ENCODE peak calls at places on chromosomes 6 and 20, in nine cellular contexts. G, W, Y, Z, L, I, R, X and D are unnamed samples.

GRCh38 chr6:52726741-52727535 is 36.3 kb downstream of the GSTA2 start:
- DNase-seq in R (no peak), X (no peak), W (no peak), Z (no peak), G (no peak), I (no peak), Y (no peak), L (no peak), D (no peak)

GRCh38 chr20:41138217-41138526 is 829 bp downstream of the PLCG1 start:
- DNase-seq in Z (peak), G (peak), L (no peak), Y (no peak), W (no peak), I (no peak), X (no peak), R (no peak), D (no peak)

GRCh38 chr6:73394577-73395354 is at the start of gene DDX43:
- DNase-seq in L (no peak), R (peak), X (peak), G (peak), Z (peak), Y (peak), I (peak), W (no peak), D (peak)

GRCh38 chr6:41289815-41290214 is 3.3 kb upstream of the TREM1 start:
- DNase-seq in L (peak), W (no peak), G (no peak), Z (no peak), R (no peak), X (no peak), Y (no peak), I (no peak), D (no peak)

GRCh38 chr20:36097751-36098151 is 56.8 kb upstream of the EPB41L1 start:
- DNase-seq in G (no peak), L (no peak), Y (no peak), R (no peak), Z (no peak), I (no peak), W (no peak), X (no peak), D (no peak)

GRCh38 chr20:16922834-16923233 is 174.7 kb downstream of the OTOR start:
- DNase-seq in X (no peak), L (no peak), Y (no peak), W (no peak), I (no peak), R (no peak), Z (peak), G (peak), D (peak)

GRCh38 chr20:32155017-32155965 is 45.8 kb downstream of the TM9SF4 start:
- DNase-seq in L (peak), W (no peak), Y (peak), R (peak), Z (peak), G (peak), I (peak), X (peak), D (peak)

GRCh38 chr20:23257848-23258746 is 92.5 kb upstream of the NXT1 start:
- DNase-seq in X (no peak), G (peak), R (no peak), W (no peak), L (no peak), Y (no peak), Z (peak), I (peak), D (peak)

GRCh38 chr6:161269310-161269709 is 4.6 kb downstream of the AGPAT4 start:
- DNase-seq in W (no peak), L (no peak), X (no peak), I (no peak), Y (no peak), R (no peak), G (no peak), Z (no peak), D (no peak)

GRCh38 chr20:25397827-25398226 is 7.2 kb upstream of the ABHD12 start:
- DNase-seq in X (no peak), Y (no peak), G (no peak), W (no peak), R (no peak), L (no peak), Z (no peak), I (no peak), D (peak)

GRCh38 chr20:24684421-24684871 is 215.0 kb downstream of the SYNDIG1 start:
- DNase-seq in W (no peak), Z (no peak), G (no peak), R (no peak), L (no peak), X (no peak), Y (no peak), I (no peak), D (no peak)

GRCh38 chr20:32019156-32019510 is 8.9 kb downstream of the CCM2L start:
- DNase-seq in I (no peak), G (no peak), W (no peak), Y (peak), R (no peak), X (no peak), Z (no peak), L (peak), D (no peak)

DNA sequence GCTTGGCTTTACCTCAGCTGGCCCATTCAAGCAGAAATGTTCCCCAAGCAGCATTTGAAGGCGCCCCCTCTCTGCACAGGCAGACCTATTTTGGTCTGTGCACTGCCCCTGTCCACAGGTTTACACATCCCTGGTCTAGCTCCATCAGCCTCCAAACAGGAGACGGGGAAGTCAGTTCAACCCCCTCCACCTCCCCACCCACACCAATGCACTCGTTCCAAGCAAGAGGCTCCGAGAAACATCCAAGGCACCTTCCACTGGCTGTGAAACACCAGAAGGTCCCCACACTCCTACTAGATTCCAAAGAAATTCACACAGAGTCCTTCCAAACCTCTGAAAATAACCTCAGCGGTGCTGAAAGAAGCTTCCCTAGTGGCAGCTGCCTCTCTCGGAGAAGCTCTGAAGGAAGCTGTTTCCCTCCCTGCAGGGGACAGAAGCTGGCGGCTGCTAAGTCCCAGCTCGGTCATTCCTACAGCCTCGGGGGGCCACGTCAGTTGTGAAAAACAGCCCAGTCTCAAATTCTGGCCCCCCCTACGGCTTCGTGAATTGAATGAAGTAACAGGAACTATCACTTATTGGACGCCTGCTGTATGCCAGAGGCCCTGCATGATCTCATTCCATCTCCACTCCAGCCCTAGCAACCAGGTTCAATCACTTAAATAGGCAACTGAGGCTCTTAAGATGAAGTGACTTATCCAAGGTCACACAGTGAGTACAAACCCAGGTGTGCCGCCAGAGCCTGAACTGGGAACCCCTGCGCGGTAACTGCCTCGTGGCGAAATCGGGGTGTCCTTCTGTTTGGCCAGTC is 815 bp downstream of the SPATA2 start:
- DNase-seq in G (no peak), R (no peak), Z (no peak), W (no peak), X (no peak), I (no peak), L (no peak), Y (no peak), D (no peak)
- TF ChIP-seq CTCF in G (peak), R (no peak), Z (no peak), W (peak), X (no peak), I (no peak), L (no peak), Y (no peak), D (no peak)

GRCh38 chr6:145507251-145507650 is 228.1 kb downstream of the EPM2A start:
- DNase-seq in L (no peak), Z (no peak), R (no peak), Y (no peak), I (no peak), W (no peak), G (no peak), X (no peak), D (no peak)

GRCh38 chr6:145502417-145502816 is 232.9 kb downstream of the EPM2A start:
- DNase-seq in X (no peak), I (no peak), L (peak), R (no peak), Z (no peak), G (peak), Y (no peak), W (no peak), D (no peak)

GRCh38 chr6:145508107-145508506 is 227.2 kb downstream of the EPM2A start:
- DNase-seq in G (no peak), L (no peak), X (no peak), W (no peak), Z (no peak), R (no peak), I (no peak), Y (no peak), D (no peak)

DNA sequence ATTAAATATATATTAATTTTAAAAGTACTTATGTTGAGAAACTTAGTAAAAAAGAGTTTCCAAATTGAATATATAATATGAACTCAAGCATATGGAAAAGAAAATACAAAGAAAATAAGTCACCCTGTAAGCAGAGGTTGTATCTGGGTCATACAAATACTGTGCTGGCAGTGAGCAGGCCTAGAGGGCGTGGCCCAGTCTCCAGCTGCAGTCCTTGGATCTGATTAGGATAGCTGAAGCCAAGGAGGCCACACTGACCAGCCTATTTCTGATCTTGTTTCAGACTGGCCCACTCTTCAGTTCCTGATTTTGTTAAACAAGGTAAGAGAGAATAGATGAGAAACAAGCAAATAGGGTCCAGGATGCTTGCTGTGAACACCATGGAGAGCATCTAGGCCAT is 228.8 kb downstream of the EPM2A start:
- DNase-seq in R (no peak), Y (no peak), L (no peak), X (no peak), G (peak), I (no peak), W (no peak), Z (no peak), D (peak)
- H3K4me3 ChIP-seq in R (no peak), Y (no peak), L (no peak), X (no peak), G (no peak), I (no peak), W (no peak), Z (no peak), D (no peak)

GRCh38 chr20:11755071-11755881 is 162.4 kb upstream of the BTBD3 start:
- DNase-seq in W (no peak), Z (no peak), L (no peak), G (peak), X (no peak), I (no peak), Y (no peak), R (no peak), D (peak)
- TF ChIP-seq CTCF in W (no peak), Z (no peak), L (no peak), G (no peak), X (no peak), I (no peak), Y (no peak), R (no peak), D (no peak)

DNA sequence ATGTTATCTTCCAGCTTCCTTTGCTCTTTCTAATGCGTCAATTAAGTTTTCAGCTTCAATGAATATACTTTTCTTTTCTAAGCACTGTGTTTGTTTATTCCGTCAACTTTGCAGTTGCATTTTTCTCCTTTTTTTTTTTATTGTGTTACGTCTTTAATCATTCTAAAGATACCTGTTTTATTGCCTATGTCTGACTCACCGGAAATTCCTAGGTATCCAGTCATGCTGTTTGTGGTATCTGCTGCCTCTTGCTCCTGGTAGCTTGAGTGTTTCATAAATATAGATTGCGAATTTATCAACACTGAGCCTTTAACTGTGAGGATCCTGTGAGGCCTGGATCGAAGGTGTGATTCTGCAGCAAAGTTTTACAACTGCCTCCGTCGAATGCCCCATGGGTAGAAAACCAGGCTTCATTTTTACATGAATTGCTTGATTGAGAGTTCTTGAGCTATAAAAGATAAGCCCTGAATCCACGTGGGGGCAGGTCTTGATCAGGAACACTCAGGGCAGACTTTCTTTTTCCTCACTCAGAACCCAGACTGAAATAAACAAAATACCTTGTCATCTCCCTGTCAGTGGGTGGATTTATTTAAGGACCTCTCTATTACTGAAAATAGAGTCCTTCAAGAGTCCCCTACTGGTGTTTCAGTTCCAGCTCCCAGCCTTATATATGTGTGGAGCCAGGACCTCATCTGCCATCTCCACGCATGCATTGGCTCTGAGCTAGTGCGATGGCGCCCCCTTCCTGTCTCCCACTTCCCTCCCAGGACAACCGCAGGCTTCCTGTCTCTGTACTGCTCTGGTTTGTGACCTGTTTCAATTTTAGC is 60.1 kb upstream of the LRRC1 start:
- DNase-seq in Y (peak), X (no peak), R (peak), Z (peak), G (peak), L (peak), W (peak), I (peak), D (peak)
- H3K4me3 ChIP-seq in Y (no peak), X (no peak), R (no peak), Z (no peak), G (no peak), L (no peak), W (peak), I (no peak), D (no peak)

GRCh38 chr6:104623052-104623690 is 236.5 kb downstream of the HACE1 start:
- DNase-seq in L (peak), I (no peak), X (no peak), G (no peak), R (no peak), Z (no peak), W (no peak), Y (no peak), D (no peak)
- TF ChIP-seq CTCF in L (no peak), I (no peak), X (no peak), G (no peak), R (peak), Z (no peak), W (peak), Y (peak), D (no peak)

GRCh38 chr20:37541326-37541725 is 13.7 kb upstream of the BLCAP start:
- DNase-seq in Y (no peak), R (no peak), I (no peak), Z (no peak), X (no peak), W (no peak), G (no peak), L (no peak), D (no peak)

GRCh38 chr20:37542281-37542680 is 14.6 kb upstream of the BLCAP start:
- DNase-seq in W (no peak), X (no peak), Y (no peak), I (no peak), G (no peak), R (no peak), Z (no peak), L (no peak), D (peak)

GRCh38 chr20:37545516-37545915 is 17.8 kb upstream of the BLCAP start:
- DNase-seq in G (no peak), I (no peak), L (no peak), Y (no peak), Z (no peak), X (no peak), R (no peak), W (no peak), D (no peak)

GRCh38 chr20:37544386-37544785 is 16.7 kb upstream of the BLCAP start:
- DNase-seq in W (no peak), Z (no peak), X (peak), Y (no peak), G (no peak), R (no peak), I (no peak), L (no peak), D (no peak)

DNA sequence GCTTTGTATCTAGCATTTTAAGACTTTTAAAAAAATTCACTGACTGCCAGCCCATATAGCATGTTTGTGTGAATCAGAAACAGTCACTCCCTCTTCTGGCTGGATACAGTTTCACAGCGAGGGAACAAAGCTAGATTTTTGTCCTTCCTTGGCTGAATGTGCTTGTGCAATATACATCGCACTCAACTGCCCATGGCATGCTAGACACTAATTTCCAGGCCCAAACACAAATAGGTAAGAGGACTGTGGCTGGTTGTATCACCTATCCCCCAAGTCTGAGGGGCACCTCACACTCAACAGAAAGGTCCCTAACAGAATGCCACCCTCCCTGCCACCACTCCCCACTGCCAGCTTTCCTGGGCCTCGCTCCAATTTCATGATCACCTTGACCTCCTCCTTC is 16.2 kb upstream of the BLCAP start:
- DNase-seq in L (no peak), Z (no peak), Y (no peak), I (no peak), X (peak), R (no peak), W (no peak), G (peak), D (peak)
- H3K4me3 ChIP-seq in L (no peak), Z (no peak), Y (no peak), I (no peak), X (no peak), R (no peak), W (no peak), G (no peak), D (no peak)

DNA sequence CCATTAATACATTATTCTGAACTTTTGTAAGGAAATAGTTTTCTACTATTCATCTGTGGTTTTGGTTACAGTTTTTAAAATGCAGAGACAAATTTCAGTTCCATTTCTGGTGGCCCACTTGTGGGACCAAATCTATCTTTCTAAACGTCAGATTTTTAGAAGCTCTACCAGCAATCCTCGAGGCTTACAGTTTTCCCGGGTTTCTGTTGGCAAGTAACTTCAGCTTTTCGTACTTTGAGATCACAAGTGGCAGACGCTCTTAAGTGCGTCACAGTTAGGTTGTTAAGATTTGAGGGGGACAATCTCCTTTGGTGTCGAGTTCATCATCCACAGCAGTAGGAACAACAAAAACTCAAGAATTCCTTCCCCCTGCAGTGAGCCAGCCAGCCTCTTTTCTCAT is 60.0 kb downstream of the JARID2 start:
- DNase-seq in I (no peak), Z (no peak), G (no peak), R (no peak), L (no peak), X (no peak), W (no peak), Y (no peak), D (no peak)
- TF ChIP-seq CTCF in I (no peak), Z (no peak), G (no peak), R (no peak), L (no peak), X (no peak), W (no peak), Y (no peak), D (no peak)

GRCh38 chr6:162627362-162627761 is 100.2 kb downstream of the PRKN start:
- DNase-seq in W (no peak), Z (no peak), Y (no peak), X (no peak), G (no peak), R (no peak), I (no peak), L (no peak), D (no peak)

GRCh38 chr6:162636167-162636566 is 91.4 kb downstream of the PRKN start:
- DNase-seq in Y (no peak), I (no peak), Z (no peak), R (no peak), W (no peak), L (no peak), G (no peak), X (no peak), D (no peak)

GRCh38 chr6:162626869-162627268 is 100.7 kb downstream of the PRKN start:
- DNase-seq in X (no peak), L (no peak), W (no peak), Y (no peak), Z (no peak), R (no peak), I (no peak), G (no peak), D (no peak)

GRCh38 chr6:162627825-162628224 is 99.7 kb downstream of the PRKN start:
- DNase-seq in R (no peak), Y (no peak), L (no peak), G (no peak), W (no peak), I (no peak), Z (no peak), X (no peak), D (no peak)

GRCh38 chr6:162631546-162631945 is 96.0 kb downstream of the PRKN start:
- DNase-seq in L (no peak), R (no peak), Z (no peak), W (no peak), I (no peak), Y (no peak), G (no peak), X (no peak), D (no peak)
- H3K4me3 ChIP-seq in L (no peak), R (no peak), Z (no peak), W (no peak), I (no peak), Y (no peak), G (no peak), X (no peak), D (no peak)